ENCODE peak calls at places on chromosomes 4 and X, in four cellular contexts. F, X, T and B are unnamed samples. For H3K27me3, the result is how much of the 10 kb centered on the place peaks cover.

GRCh38 chrX:34300871-34301270 is 168.8 kb upstream of the FAM47A start:
- DNase-seq in F (no peak), T (no peak), X (peak), B (no peak)

GRCh38 chr4:10677796-10678497 is 6.6 kb downstream of the CLNK start:
- DNase-seq in X (no peak), T (no peak), F (no peak), B (no peak)

GRCh38 chrX:24372021-24372763 is 11.8 kb downstream of the SUPT20HL1 start:
- DNase-seq in F (no peak), X (no peak), T (no peak), B (no peak)

GRCh38 chr4:15089979-15090378 is 87.7 kb downstream of the CPEB2 start:
- DNase-seq in X (no peak), F (no peak), T (no peak), B (no peak)

GRCh38 chr4:100722133-100722532 is 204.3 kb upstream of the EMCN start:
- DNase-seq in F (no peak), X (no peak), T (no peak), B (no peak)

GRCh38 chr4:20253799-20254409 is 2.2 kb downstream of the SLIT2 start:
- DNase-seq in X (peak), F (peak), T (peak), B (peak)

GRCh38 chrX:136480383-136480782 is 7.4 kb upstream of the BRS3 start:
- DNase-seq in X (no peak), F (no peak), T (no peak), B (no peak)

GRCh38 chrX:150361070-150361776 is 1.9 kb upstream of the MAMLD1 start:
- DNase-seq in F (peak), T (peak), X (peak), B (peak)

GRCh38 chr4:100641326-100641725 is 123.5 kb upstream of the EMCN start:
- DNase-seq in T (no peak), F (no peak), X (no peak), B (no peak)

GRCh38 chrX:119672252-119672825 is 20.6 kb downstream of the SEPTIN6 start:
- DNase-seq in X (no peak), T (no peak), F (no peak), B (no peak)

GRCh38 chr4:80307183-80307735 is 28.3 kb upstream of the CFAP299 start:
- DNase-seq in F (no peak), T (no peak), X (no peak), B (no peak)

GRCh38 chr4:140266958-140267568 is 106.4 kb upstream of the SCOC start:
- DNase-seq in F (no peak), X (no peak), T (no peak), B (no peak)

GRCh38 chrX:13652256-13653021 is 502 bp upstream of the TCEANC start:
- DNase-seq in F (no peak), X (peak), T (no peak), B (no peak)

GRCh38 chr4:6546681-6547447 is 28.1 kb upstream of the MAN2B2 start:
- DNase-seq in X (no peak), T (no peak), F (no peak), B (no peak)

GRCh38 chrX:108072746-108073145 is 18.6 kb downstream of the PSMD10 start:
- DNase-seq in T (no peak), F (no peak), X (peak), B (no peak)

GRCh38 chr4:184118516-184118915 is 99.2 kb downstream of the ENPP6 start:
- DNase-seq in X (no peak), T (no peak), F (no peak), B (no peak)

GRCh38 chr4:97910005-97910404 is 233.3 kb downstream of the STPG2 start:
- DNase-seq in F (no peak), X (no peak), T (no peak), B (no peak)

GRCh38 chrX:153382563-153383482 is 18.3 kb downstream of the PNMA6E start:
- DNase-seq in F (no peak), T (no peak), X (no peak), B (no peak)

GRCh38 chr4:57249083-57249482 is 138.9 kb upstream of the IGFBP7 start:
- DNase-seq in F (no peak), T (no peak), X (no peak), B (no peak)

GRCh38 chr4:121656269-121656641 is 40.5 kb downstream of the ANXA5 start:
- DNase-seq in T (peak), X (peak), F (no peak), B (no peak)

GRCh38 chr4:113781439-113782040 is 20.0 kb upstream of the CAMK2D start:
- DNase-seq in T (no peak), X (no peak), F (no peak), B (no peak)

GRCh38 chrX:40055495-40055894 is 42.3 kb downstream of the BCOR start:
- DNase-seq in F (no peak), T (no peak), X (no peak), B (no peak)

GRCh38 chr4:102778720-102779119 is 18.0 kb upstream of the MANBA start:
- DNase-seq in X (no peak), F (no peak), T (no peak), B (no peak)

GRCh38 chrX:23884427-23885024 is 23.2 kb downstream of the APOO start:
- DNase-seq in F (no peak), X (peak), T (no peak), B (no peak)

DNA sequence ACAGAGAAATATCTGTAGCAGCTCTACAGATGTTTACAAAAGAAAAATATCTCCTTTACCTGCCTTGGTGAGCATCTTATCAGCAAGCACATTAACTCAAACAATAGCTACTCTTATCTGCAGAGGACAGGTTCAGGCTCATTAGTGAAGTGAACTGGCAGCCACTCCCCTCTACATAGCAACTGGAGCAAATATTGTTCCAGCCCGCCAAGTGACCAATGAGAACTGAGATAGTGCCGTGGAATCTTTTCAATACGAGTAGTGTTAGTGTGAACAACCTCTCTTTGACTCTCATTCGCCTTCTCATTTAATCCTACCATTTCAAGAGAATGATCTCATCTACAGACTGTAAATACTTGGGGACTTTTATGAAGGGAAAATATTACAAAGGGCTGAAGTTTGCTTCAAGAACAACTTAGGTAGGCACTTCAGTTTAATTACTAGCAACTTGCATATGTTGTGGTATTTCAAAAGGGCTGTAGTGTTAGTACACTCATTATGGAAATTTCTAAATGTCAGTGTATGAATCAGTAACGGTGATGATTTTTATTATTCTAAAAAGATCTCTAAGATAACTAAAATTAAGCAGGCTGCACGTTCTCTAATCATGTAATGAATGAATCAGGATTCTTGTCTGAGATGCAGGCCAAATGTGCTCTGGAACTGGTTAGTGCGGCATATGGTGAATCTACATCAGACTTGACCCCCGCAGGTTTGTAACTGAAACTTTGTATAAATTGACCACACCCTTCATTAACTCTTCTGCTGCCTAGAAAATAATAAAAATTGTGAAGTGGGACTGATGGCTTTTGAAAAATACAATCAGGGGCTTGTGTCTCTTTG is 72.4 kb downstream of the PALLD start:
- DNase-seq in T (no peak), F (no peak), X (no peak), B (no peak)
- H3K27ac ChIP-seq in T (no peak), F (peak), X (no peak), B (no peak)

GRCh38 chr4:66095065-66095464 is 424.8 kb upstream of the EPHA5 start:
- DNase-seq in F (no peak), T (no peak), X (no peak), B (no peak)
- H3K27me3 ChIP-seq in F (under half), T (under half), X (under half), B (under half)

GRCh38 chr4:53905281-53905934 is 159.0 kb downstream of the CHIC2 start:
- DNase-seq in X (no peak), T (no peak), F (no peak), B (no peak)

GRCh38 chr4:53906786-53907185 is 157.6 kb downstream of the CHIC2 start:
- DNase-seq in T (no peak), X (no peak), F (no peak), B (no peak)

GRCh38 chr4:53908661-53909078 is 155.7 kb downstream of the CHIC2 start:
- DNase-seq in T (no peak), F (no peak), X (peak), B (no peak)

GRCh38 chr4:53907772-53908171 is 156.6 kb downstream of the CHIC2 start:
- DNase-seq in T (no peak), F (no peak), X (no peak), B (no peak)

DNA sequence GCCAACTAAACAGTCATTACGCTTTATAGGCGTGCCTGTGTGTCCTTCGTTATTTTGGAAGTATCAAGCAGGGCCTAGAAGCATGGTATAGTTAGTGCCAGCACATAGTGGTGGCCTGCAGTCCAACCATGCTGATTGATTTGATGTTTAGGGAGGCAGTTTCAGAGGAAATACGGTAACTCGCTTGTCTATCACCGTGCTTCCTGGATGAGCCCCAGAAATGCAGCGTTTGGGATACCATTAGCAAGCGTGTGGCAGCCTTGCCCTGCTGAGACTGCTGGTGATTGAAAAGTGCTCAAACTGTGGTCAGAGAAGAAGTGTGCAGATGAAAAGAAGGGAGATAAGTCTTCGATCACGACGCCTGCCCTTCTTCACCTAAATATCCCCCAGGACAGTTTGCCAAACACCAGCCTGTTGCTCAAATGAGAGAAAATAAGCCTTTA is 158.4 kb downstream of the CHIC2 start:
- DNase-seq in T (no peak), X (no peak), F (peak), B (no peak)
- H3K27ac ChIP-seq in T (peak), X (peak), F (no peak), B (peak)

GRCh38 chr4:790466-790820 is 35.5 kb downstream of the CPLX1 start:
- DNase-seq in X (no peak), T (peak), F (no peak), B (peak)

GRCh38 chr4:792729-793108 is 33.2 kb downstream of the CPLX1 start:
- DNase-seq in X (no peak), F (no peak), T (peak), B (peak)

GRCh38 chr4:791866-792630 is 33.9 kb downstream of the CPLX1 start:
- DNase-seq in F (no peak), X (no peak), T (peak), B (no peak)

GRCh38 chr4:789571-790465 is 36.1 kb downstream of the CPLX1 start:
- DNase-seq in F (no peak), T (peak), X (no peak), B (peak)

GRCh38 chr4:791201-791865 is 34.6 kb downstream of the CPLX1 start:
- DNase-seq in X (no peak), T (peak), F (no peak), B (peak)
- H3K27me3 ChIP-seq in X (under half), T (half or more), F (under half), B (under half)

GRCh38 chrX:86104526-86104925 is 43.7 kb upstream of the DACH2 start:
- DNase-seq in F (no peak), T (no peak), X (no peak), B (no peak)

GRCh38 chrX:86102341-86102740 is 45.9 kb upstream of the DACH2 start:
- DNase-seq in F (no peak), T (no peak), X (no peak), B (no peak)

GRCh38 chrX:86103061-86103460 is 45.2 kb upstream of the DACH2 start:
- DNase-seq in X (no peak), T (no peak), F (no peak), B (no peak)
- H3K27ac ChIP-seq in X (no peak), T (no peak), F (no peak), B (no peak)